ENCODE peak calls at places on chromosome 3, in seven cellular contexts. T is activated naive CD4-positive, alpha-beta T cell treated with anti-CD3 and anti-CD28 coated beads for 36 hours; F is stomach; A is NCI-H1417; R is EH; E is posterior cingulate gyrus; I is DMS 273 treated with DMSO at 0.1 percent for 48 hours. B is an unnamed sample.
A peak's percentile ranks its signal among the peaks of the same experiment; 100 is the strongest.

GRCh38 chr3:97269202-97269601 is 454.8 kb downstream of the EPHA6 start:
- DNase-seq in R (no peak), I (no peak), E (no peak), F (no peak), A (no peak), T (no peak), B (no peak)

GRCh38 chr3:143529018-143529478 is 319.2 kb downstream of the SLC9A9 start:
- DNase-seq in I (no peak), A (no peak), T (peak; percentile 16), R (no peak), E (no peak), F (no peak), B (no peak)

GRCh38 chr3:152364237-152364636 is 95.5 kb downstream of the MBNL1 start:
- DNase-seq in E (no peak), R (no peak), T (no peak), I (no peak), A (no peak), F (no peak), B (no peak)

GRCh38 chr3:196968233-196969000 is at the start of gene PIGZ:
- DNase-seq in I (no peak), E (peak; percentile 21), F (peak; percentile 54), R (peak; percentile 58), A (peak; percentile 57), T (peak; percentile 25), B (peak; percentile 63)

GRCh38 chr3:142507241-142507640 is 59.4 kb upstream of the XRN1 start:
- DNase-seq in A (no peak), T (no peak), E (no peak), I (no peak), R (peak; percentile 53), F (no peak), B (no peak)

GRCh38 chr3:23600178-23600577 is 205.6 kb upstream of the UBE2E1 start:
- DNase-seq in R (peak; percentile 95), I (no peak), A (no peak), E (no peak), T (no peak), F (no peak), B (no peak)

GRCh38 chr3:170835346-170835745 is 34.6 kb downstream of the RPL22L1 start:
- DNase-seq in R (no peak), F (no peak), A (no peak), I (no peak), E (no peak), T (no peak), B (no peak)

GRCh38 chr3:8571256-8571655 is 69.6 kb downstream of the LMCD1 start:
- DNase-seq in R (no peak), T (no peak), A (no peak), E (no peak), F (no peak), I (no peak), B (no peak)

GRCh38 chr3:10956991-10957390 is 35.6 kb upstream of the SLC6A1 start:
- DNase-seq in A (no peak), T (no peak), I (no peak), F (no peak), R (no peak), E (no peak), B (no peak)

GRCh38 chr3:78402720-78403119 is 1362.8 kb downstream of the ROBO2 start:
- DNase-seq in A (no peak), E (no peak), I (no peak), R (no peak), F (no peak), T (no peak), B (no peak)

GRCh38 chr3:26437678-26438077 is 184.9 kb upstream of the LRRC3B start:
- DNase-seq in F (no peak), A (no peak), R (peak; percentile 36), E (no peak), T (no peak), I (no peak), B (no peak)

B was measured in colonic mucosa.